ENCODE peak calls at places on chromosomes 6 and 20, in seven cellular contexts. V is right cardiac atrium; J is left colon; G is stimulated activated CD4-positive, alpha-beta T cell treated with anti-CD3 and anti-CD28 coated beads, Interleukin-1b, Interleukin-23, amount 100 ng/mL, for 48 hours; W is psoas muscle; E is Daoy; Z is AG09309. X is an unnamed sample.

GRCh38 chr6:113564401-113565161 is 292.6 kb upstream of the MARCKS start:
- DNase-seq in V (peak), J (peak), G (no peak), W (peak), E (peak), Z (peak), X (peak)

GRCh38 chr6:117007659-117008058 is 130.6 kb downstream of the RFX6 start:
- DNase-seq in V (no peak), J (no peak), G (no peak), W (no peak), E (no peak), Z (no peak), X (no peak)

GRCh38 chr20:5626603-5627002 is 123.6 kb upstream of the SHLD1 start:
- DNase-seq in V (no peak), J (no peak), G (no peak), W (no peak), E (no peak), Z (no peak), X (no peak)

GRCh38 chr20:10654630-10655029 is 19.2 kb downstream of the JAG1 start:
- DNase-seq in V (no peak), J (peak), G (no peak), W (no peak), E (no peak), Z (no peak), X (peak)

GRCh38 chr6:43229803-43230239 is 540 bp upstream of the DNPH1 start:
- DNase-seq in V (no peak), J (no peak), G (no peak), W (no peak), E (no peak), Z (no peak), X (no peak)

GRCh38 chr6:21935561-21936028 is 342.0 kb downstream of the SOX4 start:
- DNase-seq in V (no peak), J (peak), G (no peak), W (no peak), E (peak), Z (no peak), X (peak)

GRCh38 chr6:139173172-139173571 is 38.3 kb downstream of the HECA start:
- DNase-seq in V (no peak), J (no peak), G (peak), W (no peak), E (peak), Z (no peak), X (no peak)

GRCh38 chr6:136173519-136174507 is 76.3 kb downstream of the MTFR2 start:
- DNase-seq in V (peak), J (no peak), G (no peak), W (no peak), E (peak), Z (no peak), X (peak)

GRCh38 chr6:84314377-84314898 is 87.0 kb upstream of the CEP162 start:
- DNase-seq in V (no peak), J (no peak), G (no peak), W (no peak), E (no peak), Z (no peak), X (no peak)

GRCh38 chr6:25922301-25922700 is 8.2 kb downstream of the SLC17A2 start:
- DNase-seq in V (no peak), J (no peak), G (no peak), W (no peak), E (no peak), Z (no peak), X (no peak)

GRCh38 chr20:46592580-46593362 is 42.3 kb upstream of the OCSTAMP start:
- DNase-seq in V (no peak), J (no peak), G (no peak), W (no peak), E (no peak), Z (no peak), X (no peak)

GRCh38 chr6:107641500-107641931 is 151.6 kb downstream of the SOBP start:
- DNase-seq in V (peak), J (no peak), G (no peak), W (peak), E (no peak), Z (no peak), X (peak)

GRCh38 chr20:32052792-32053362 is 835 bp downstream of the HCK start:
- DNase-seq in V (peak), J (peak), G (no peak), W (peak), E (no peak), Z (no peak), X (peak)

GRCh38 chr20:61934716-61935530 is 130.8 kb downstream of the TAF4 start:
- DNase-seq in V (no peak), J (no peak), G (no peak), W (peak), E (no peak), Z (no peak), X (no peak)

GRCh38 chr20:15889073-15889923 is 684.0 kb downstream of the KIF16B start:
- DNase-seq in V (no peak), J (no peak), G (no peak), W (no peak), E (no peak), Z (no peak), X (no peak)

GRCh38 chr6:11324453-11325023 is 92.1 kb upstream of the NEDD9 start:
- DNase-seq in V (no peak), J (no peak), G (peak), W (no peak), E (no peak), Z (no peak), X (no peak)

GRCh38 chr20:57620999-57621398 is 773 bp upstream of the ZBP1 start:
- DNase-seq in V (no peak), J (no peak), G (no peak), W (no peak), E (no peak), Z (no peak), X (no peak)

GRCh38 chr20:3378138-3378537 is 29.3 kb downstream of the DNAAF9 start:
- DNase-seq in V (no peak), J (no peak), G (no peak), W (no peak), E (no peak), Z (no peak), X (no peak)

GRCh38 chr6:161139766-161140553 is 133.9 kb downstream of the AGPAT4 start:
- DNase-seq in V (no peak), J (peak), G (no peak), W (peak), E (no peak), Z (no peak), X (no peak)

X was measured in pancreas.